ENCODE peak calls at places on chromosomes 11 and 22, in four cellular contexts. M is tibial nerve, K is A549, V is gastrocnemius medialis. C is an unnamed sample.

GRCh38 chr11:129373489-129373953 is 2.1 kb upstream of the BARX2 start:
- DNase-seq in M (no peak), K (no peak), V (no peak), C (no peak)

GRCh38 chr11:69660001-69660500 is 15.1 kb downstream of the LTO1 start:
- DNase-seq in M (no peak), K (no peak), V (no peak), C (no peak)

GRCh38 chr11:37926772-37927171 is 1328.7 kb upstream of the RAG2 start:
- DNase-seq in M (no peak), K (no peak), V (no peak), C (no peak)

GRCh38 chr11:69609351-69609750 is 31.6 kb upstream of the CCND1 start:
- DNase-seq in M (no peak), K (no peak), V (no peak), C (no peak)

GRCh38 chr11:43129329-43129728 is 182.5 kb upstream of the API5 start:
- DNase-seq in M (no peak), K (no peak), V (no peak), C (no peak)

GRCh38 chr11:33461319-33461718 is 204.1 kb downstream of the HIPK3 start:
- DNase-seq in M (no peak), K (no peak), V (no peak), C (no peak)

GRCh38 chr11:124674571-124674970 is 867 bp downstream of the SPA17 start:
- DNase-seq in M (no peak), K (peak), V (no peak), C (no peak)

GRCh38 chr11:114061053-114062049 is 1.8 kb downstream of the ZBTB16 start:
- DNase-seq in M (no peak), K (no peak), V (peak), C (no peak)

GRCh38 chr22:23289851-23290724 is 109.8 kb downstream of the BCR start:
- DNase-seq in M (peak), K (peak), V (no peak), C (no peak)

GRCh38 chr11:95135155-95135554 is 45.5 kb downstream of the ENDOD1 start:
- DNase-seq in M (no peak), K (no peak), V (no peak), C (no peak)

GRCh38 chr22:43428005-43428485 is 16.2 kb downstream of the MPPED1 start:
- DNase-seq in M (no peak), K (no peak), V (no peak), C (no peak)

GRCh38 chr11:3126207-3126865 is 38.8 kb downstream of the OSBPL5 start:
- DNase-seq in M (no peak), K (no peak), V (peak), C (no peak)

GRCh38 chr11:134640971-134641968 is 229.2 kb upstream of the B3GAT1 start:
- DNase-seq in M (no peak), K (no peak), V (no peak), C (no peak)

GRCh38 chr11:45026835-45027234 is 76.2 kb upstream of the TP53I11 start:
- DNase-seq in M (no peak), K (no peak), V (no peak), C (no peak)

GRCh38 chr11:17343907-17344306 is 7.7 kb upstream of the NCR3LG1 start:
- DNase-seq in M (no peak), K (no peak), V (no peak), C (no peak)

GRCh38 chr11:76371170-76371569 is 9.8 kb downstream of the THAP12 start:
- DNase-seq in M (no peak), K (peak), V (no peak), C (no peak)

GRCh38 chr11:47289856-47290255 is 19.9 kb downstream of the MADD start:
- DNase-seq in M (no peak), K (no peak), V (no peak), C (no peak)

GRCh38 chr22:49954354-49954753 is 6.2 kb upstream of the PIM3 start:
- DNase-seq in M (no peak), K (no peak), V (peak), C (peak)

DNA sequence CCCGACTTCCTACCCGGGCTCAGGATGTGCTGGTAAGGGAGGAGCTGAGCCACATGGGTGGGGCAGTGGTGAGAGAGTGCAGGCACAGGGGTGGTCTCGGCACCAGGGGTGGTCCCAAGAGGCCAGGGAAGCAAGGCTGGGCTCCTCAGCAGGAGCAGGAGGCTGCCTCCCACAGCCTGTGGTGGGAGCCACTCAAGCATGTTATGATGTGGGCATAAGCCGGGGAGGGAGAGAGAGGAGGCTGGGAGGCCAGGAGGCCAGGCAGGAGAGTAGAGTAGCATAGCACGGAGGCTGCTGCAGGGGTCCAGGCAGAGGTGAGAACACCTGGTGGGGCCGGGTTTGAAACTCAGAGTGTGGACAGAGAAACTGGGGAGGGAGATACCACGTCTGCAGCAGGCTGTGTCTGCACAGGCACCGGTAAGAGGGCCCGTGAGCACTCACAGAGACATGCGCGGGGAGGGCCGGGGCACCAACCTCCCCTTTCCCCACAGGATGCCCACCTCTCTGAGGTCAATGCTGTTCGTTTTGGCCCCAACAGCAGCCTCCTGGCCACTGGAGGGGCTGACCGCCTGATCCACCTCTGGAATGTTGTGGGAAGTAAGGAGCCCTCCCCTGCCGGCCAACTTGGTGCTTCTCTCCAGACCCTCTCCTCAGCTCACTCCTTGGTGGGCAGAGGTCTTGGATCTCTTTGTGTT is 10.7 kb downstream of the ATG16L2 start:
- DNase-seq in M (no peak), K (no peak), V (no peak), C (no peak)
- TF ChIP-seq POLR2A in M (no peak), K (no peak), V (no peak), C (no peak)

GRCh38 chr22:41531736-41532477 is 12.4 kb downstream of the POLR3H start:
- DNase-seq in M (no peak), K (no peak), V (no peak), C (no peak)
- TF ChIP-seq POLR2A in M (no peak), K (no peak), V (no peak), C (no peak)

GRCh38 chr11:65008016-65008415 is 5.9 kb upstream of the ARL2 start:
- DNase-seq in M (no peak), K (no peak), V (no peak), C (no peak)
- TF ChIP-seq POLR2A in M (no peak), K (no peak), V (no peak), C (no peak)

GRCh38 chr11:65432133-65432650 is 9.6 kb downstream of the NEAT1 start:
- DNase-seq in M (no peak), K (no peak), V (no peak), C (no peak)
- TF ChIP-seq POLR2A in M (no peak), K (no peak), V (no peak), C (no peak)

GRCh38 chr22:41247703-41248102 is 7.0 kb upstream of the CHADL start:
- DNase-seq in M (no peak), K (no peak), V (no peak), C (peak)
- TF ChIP-seq POLR2A in M (no peak), K (no peak), V (no peak), C (no peak)

GRCh38 chr11:7597620-7598019 is 75.7 kb downstream of the CYB5R2 start:
- DNase-seq in M (no peak), K (no peak), V (no peak), C (no peak)
- TF ChIP-seq POLR2A in M (no peak), K (no peak), V (no peak), C (no peak)